ENCODE peak calls at places on chromosome 7, in five cellular contexts. X, B, S, E and W are unnamed samples.

GRCh38 chr7:131157530-131158243 is 170.0 kb upstream of the MKLN1 start:
- DNase-seq in B (no peak), X (no peak), E (peak), S (peak), W (no peak)

GRCh38 chr7:151100921-151101320 is 14.6 kb downstream of the AGAP3 start:
- DNase-seq in X (no peak), E (peak), B (peak), S (no peak), W (no peak)

GRCh38 chr7:47693161-47693740 is 111.3 kb upstream of the TNS3 start:
- DNase-seq in S (no peak), B (no peak), X (no peak), E (no peak), W (no peak)

GRCh38 chr7:106056513-106057203 is 55.5 kb downstream of the SYPL1 start:
- DNase-seq in E (no peak), S (peak), B (no peak), X (peak), W (peak)

GRCh38 chr7:79282051-79282694 is 171.3 kb downstream of the MAGI2 start:
- DNase-seq in S (peak), X (no peak), E (no peak), B (no peak), W (peak)

GRCh38 chr7:130216750-130217149 is 9.1 kb downstream of the SSMEM1 start:
- DNase-seq in E (no peak), S (no peak), X (no peak), B (no peak), W (no peak)

GRCh38 chr7:99619571-99620130 is 2.9 kb downstream of the ZSCAN25 start:
- DNase-seq in X (no peak), S (no peak), B (no peak), E (no peak), W (no peak)

GRCh38 chr7:25586513-25586912 is 358.2 kb upstream of the NPVF start:
- DNase-seq in B (no peak), X (no peak), S (no peak), E (no peak), W (no peak)

GRCh38 chr7:42678315-42678714 is 233.6 kb downstream of the C7orf25 start:
- DNase-seq in B (no peak), X (no peak), S (no peak), E (no peak), W (no peak)

GRCh38 chr7:132402096-132402495 is 174.2 kb downstream of the PLXNA4 start:
- DNase-seq in X (no peak), S (no peak), E (no peak), B (no peak), W (no peak)

GRCh38 chr7:15839415-15840100 is 153.1 kb upstream of the MEOX2 start:
- DNase-seq in X (peak), S (peak), B (no peak), E (peak), W (peak)

GRCh38 chr7:123916240-123916724 is 8.8 kb upstream of the SPAM1 start:
- DNase-seq in E (no peak), B (no peak), X (no peak), S (peak), W (no peak)

GRCh38 chr7:52273685-52274610 is 761.5 kb upstream of the POM121L12 start:
- DNase-seq in E (no peak), S (no peak), X (peak), B (no peak), W (no peak)

GRCh38 chr7:15780271-15780670 is 93.8 kb upstream of the MEOX2 start:
- DNase-seq in X (no peak), B (no peak), S (peak), E (no peak), W (no peak)

GRCh38 chr7:131674131-131674530 is 117.7 kb upstream of the PODXL start:
- DNase-seq in B (no peak), X (no peak), S (no peak), E (no peak), W (no peak)

GRCh38 chr7:100949227-100949930 is at the start of gene MUC3A:
- DNase-seq in E (no peak), B (no peak), X (peak), S (no peak), W (no peak)

GRCh38 chr7:144437370-144438191 is 34.1 kb upstream of the NOBOX start:
- DNase-seq in E (peak), B (no peak), X (peak), S (peak), W (peak)

GRCh38 chr7:76211216-76211615 is 9.5 kb downstream of the SRRM3 start:
- DNase-seq in E (no peak), B (no peak), X (no peak), S (no peak), W (no peak)

GRCh38 chr7:79806161-79806734 is 328.4 kb upstream of the GNAI1 start:
- DNase-seq in B (no peak), S (peak), E (no peak), X (no peak), W (no peak)

GRCh38 chr7:80089341-80089740 is 45.3 kb upstream of the GNAI1 start:
- DNase-seq in E (no peak), B (no peak), S (no peak), X (no peak), W (no peak)

GRCh38 chr7:147483634-147484292 is 1106.8 kb upstream of the C7orf33 start:
- DNase-seq in B (no peak), S (no peak), X (no peak), E (no peak), W (no peak)

DNA sequence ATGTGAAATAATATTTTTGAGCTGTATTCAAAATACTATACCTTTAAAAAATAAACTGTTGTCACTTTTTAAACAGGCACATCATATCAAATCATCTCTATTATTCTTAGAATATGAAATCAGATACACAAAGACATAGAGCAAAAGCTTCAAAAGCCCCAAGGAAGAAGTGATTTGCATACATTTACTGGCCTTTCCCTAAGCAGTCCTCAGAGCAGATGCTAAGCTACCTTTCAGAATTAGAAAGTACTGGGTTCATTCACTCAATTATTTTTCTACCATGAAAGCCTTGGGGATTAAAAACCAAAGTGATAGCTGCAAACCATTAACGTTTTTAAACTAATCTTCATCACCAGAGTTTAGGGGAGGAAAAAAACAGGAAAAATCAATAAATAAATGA is 55.8 kb upstream of the RNF148 start:
- DNase-seq in E (no peak), X (no peak), B (no peak), S (no peak), W (no peak)
- TF ChIP-seq CTCF in E (no peak), X (no peak), B (no peak), S (no peak), W (no peak)

GRCh38 chr7:134701272-134701671 is 54.6 kb downstream of the BPGM start:
- DNase-seq in E (no peak), X (no peak), S (no peak), B (no peak), W (no peak)
- TF ChIP-seq CTCF in E (no peak), X (peak), S (peak), B (peak), W (peak)

DNA sequence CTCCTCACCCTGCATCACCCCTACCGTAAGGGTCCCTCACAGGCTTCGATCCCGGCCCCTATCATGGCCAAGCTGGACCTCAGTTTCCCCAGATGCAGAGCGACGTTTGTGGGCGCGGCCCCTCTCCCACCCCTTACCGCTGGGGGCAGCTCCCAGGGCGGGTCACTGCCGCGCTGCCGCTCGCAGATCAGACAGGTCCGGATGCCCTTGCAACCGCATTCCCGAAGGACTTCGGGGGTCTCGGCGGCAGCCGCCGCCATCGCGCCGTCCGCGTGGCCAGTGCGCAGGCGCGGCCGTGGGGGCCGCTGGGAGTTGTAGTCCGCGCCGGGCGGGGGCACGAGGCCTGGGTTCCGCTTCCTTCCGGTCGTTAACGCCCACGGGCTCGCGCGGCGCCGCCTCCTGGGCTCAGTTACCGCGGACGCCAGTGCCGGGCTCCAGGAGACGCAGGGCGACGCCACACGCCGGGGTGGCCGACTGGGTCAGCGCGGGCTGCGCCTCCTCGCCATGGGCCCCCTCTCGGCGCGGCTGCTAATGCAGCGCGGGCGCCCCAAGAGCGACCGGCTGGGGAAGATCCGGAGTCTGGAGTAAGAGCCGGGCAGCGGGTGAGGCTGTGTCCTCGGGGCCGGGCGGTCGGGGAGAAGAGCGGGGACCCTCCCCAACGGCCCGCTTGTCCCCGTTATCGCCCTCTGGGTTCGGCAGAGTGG is at the start of the genes ALKBH4 and LRWD1:
- DNase-seq in E (peak), X (peak), B (peak), S (peak), W (peak)
- TF ChIP-seq CTCF in E (no peak), X (no peak), B (peak), S (peak), W (peak)

GRCh38 chr7:92758796-92759431 is 77.5 kb downstream of the CDK6 start:
- DNase-seq in X (no peak), B (no peak), E (no peak), S (peak), W (peak)
- TF ChIP-seq CTCF in X (no peak), B (no peak), E (no peak), S (no peak), W (no peak)

GRCh38 chr7:1593091-1593866 is 23.4 kb upstream of the PSMG3 start:
- DNase-seq in B (no peak), S (no peak), E (no peak), X (no peak), W (no peak)
- TF ChIP-seq CTCF in B (peak), S (peak), E (no peak), X (no peak), W (peak)